ENCODE peak calls at places on chromosomes 16 and 17, in nine cellular contexts. E is heart left ventricle, Y is left ventricle myocardium inferior, G is spleen, T is A549, U is MM.1S, I is PC-9, F is mucosa of descending colon, S is OCI-LY7. J is an unnamed sample.

GRCh38 chr16:12340151-12340733 is 363.7 kb downstream of the SNX29 start:
- DNase-seq in I (no peak), F (no peak), G (no peak), T (peak; percentile 51), E (no peak), S (peak; percentile 67), U (peak; percentile 24), Y (no peak), J (peak; percentile 67)

GRCh38 chr17:78416791-78417530 is 38.5 kb downstream of the PGS1 start:
- DNase-seq in E (no peak), Y (no peak), S (no peak), U (no peak), I (no peak), G (no peak), F (no peak), T (no peak), J (peak; percentile 33)

GRCh38 chr16:86625821-86626220 is 47.5 kb downstream of the FOXL1 start:
- DNase-seq in E (no peak), I (no peak), F (no peak), G (no peak), U (no peak), Y (no peak), S (no peak), T (no peak), J (no peak)

GRCh38 chr17:79557276-79557675 is 53.6 kb downstream of the RBFOX3 start:
- DNase-seq in I (no peak), T (no peak), Y (no peak), S (no peak), F (no peak), E (no peak), G (no peak), U (no peak), J (no peak)

GRCh38 chr17:236641-237405 is 55.4 kb upstream of the DOC2B start:
- DNase-seq in S (no peak), G (peak; percentile 41), F (peak; percentile 34), Y (peak; percentile 5), E (peak; percentile 47), U (no peak), I (no peak), T (no peak), J (no peak)

GRCh38 chr17:74521701-74522201 is 9.5 kb downstream of the CD300LB start:
- DNase-seq in U (no peak), F (no peak), I (no peak), S (no peak), T (no peak), G (peak; percentile 85), Y (no peak), E (no peak), J (no peak)

GRCh38 chr16:64751906-64752305 is 370.0 kb downstream of the CDH11 start:
- DNase-seq in I (no peak), Y (no peak), F (no peak), U (no peak), S (no peak), T (no peak), E (no peak), G (no peak), J (peak; percentile 45)

GRCh38 chr16:68040506-68041288 is 17.6 kb downstream of the DUS2 start:
- DNase-seq in F (peak; percentile 89), Y (peak; percentile 82), U (peak; percentile 82), I (peak; percentile 55), S (peak; percentile 88), G (peak; percentile 97), T (peak; percentile 76), E (peak; percentile 92), J (peak; percentile 60)

GRCh38 chr16:50334106-50334975 is 34.4 kb downstream of the BRD7 start:
- DNase-seq in S (no peak), G (no peak), F (no peak), Y (no peak), I (no peak), E (no peak), T (peak; percentile 37), U (no peak), J (no peak)

GRCh38 chr17:12269751-12270150 is 249.1 kb downstream of the MAP2K4 start:
- DNase-seq in Y (no peak), G (no peak), I (no peak), T (no peak), E (no peak), S (no peak), U (no peak), F (no peak), J (no peak)

GRCh38 chr17:31318298-31319190 is 2.9 kb downstream of the EVI2A start:
- DNase-seq in E (no peak), T (no peak), F (no peak), I (no peak), Y (peak; percentile 40), G (peak; percentile 63), U (peak; percentile 66), S (peak; percentile 87), J (peak; percentile 96)

GRCh38 chr17:7656958-7657715 is 6.4 kb downstream of the ATP1B2 start:
- DNase-seq in F (no peak), E (peak; percentile 80), I (no peak), S (no peak), Y (peak; percentile 73), U (no peak), G (no peak), T (peak; percentile 36), J (no peak)

GRCh38 chr16:48382131-48382530 is 3.1 kb downstream of the SIAH1 start:
- DNase-seq in S (no peak), Y (no peak), T (no peak), F (no peak), G (no peak), U (no peak), E (no peak), I (no peak), J (no peak)

GRCh38 chr17:49554694-49555494 is 20.8 kb upstream of the NXPH3 start:
- DNase-seq in G (peak; percentile 59), U (no peak), T (no peak), Y (no peak), F (no peak), E (no peak), S (no peak), I (no peak), J (no peak)

GRCh38 chr17:49553676-49554335 is 21.9 kb upstream of the NXPH3 start:
- DNase-seq in S (no peak), I (no peak), F (no peak), T (no peak), G (peak; percentile 37), U (no peak), Y (no peak), E (no peak), J (no peak)

GRCh38 chr17:49555495-49556018 is 20.1 kb upstream of the NXPH3 start:
- DNase-seq in F (no peak), T (no peak), E (no peak), Y (no peak), I (no peak), U (no peak), S (no peak), G (peak; percentile 39), J (no peak)

GRCh38 chr17:49556183-49556943 is 19.3 kb upstream of the NXPH3 start:
- DNase-seq in U (peak; percentile 64), T (peak; percentile 82), I (no peak), F (peak; percentile 75), Y (peak; percentile 75), E (peak; percentile 88), G (peak; percentile 94), S (peak; percentile 82), J (peak; percentile 57)

DNA sequence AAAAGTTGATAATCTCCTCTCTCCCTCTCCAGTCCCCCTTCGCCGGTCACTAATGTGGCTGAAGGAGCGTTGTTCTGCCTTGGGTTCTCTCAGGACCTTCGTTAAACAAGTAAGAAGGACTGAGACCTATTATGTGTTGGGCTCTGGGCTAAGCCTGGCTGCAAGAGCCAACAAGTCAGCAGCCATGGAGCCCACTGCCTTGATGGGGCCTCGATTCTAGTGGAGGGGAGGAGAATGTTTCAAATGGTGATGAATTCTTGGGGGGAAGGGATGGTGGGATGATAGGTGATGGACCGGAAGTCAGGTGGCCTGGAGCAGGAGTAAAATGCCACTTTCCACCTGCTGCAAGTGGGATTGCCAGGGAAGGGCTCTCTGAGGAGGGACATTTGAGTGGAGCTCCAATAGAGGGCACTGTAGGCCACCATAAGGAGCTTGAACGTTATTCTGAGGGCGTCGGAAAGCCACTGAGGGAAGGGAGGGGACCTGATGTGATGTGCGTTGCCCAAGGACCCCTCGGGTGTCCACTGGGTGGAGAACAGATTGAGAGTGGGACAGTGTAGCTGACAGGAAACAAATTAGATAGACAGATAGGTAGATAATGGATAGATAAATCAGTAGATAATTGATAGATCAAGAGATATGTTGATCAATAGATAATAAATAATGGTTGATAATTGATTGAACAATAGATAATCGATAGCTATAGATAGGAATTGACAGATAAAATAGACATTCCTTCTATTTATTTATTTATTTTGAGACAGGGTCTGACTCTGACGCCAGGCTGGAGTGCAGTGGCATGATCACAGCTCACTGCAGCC is 18.3 kb upstream of the NXPH3 start:
- DNase-seq in I (no peak), G (peak; percentile 36), F (no peak), T (peak; percentile 81), E (no peak), Y (no peak), S (peak; percentile 65), U (peak; percentile 56), J (peak; percentile 57)
- TF ChIP-seq CTCF in I (peak; percentile 75), G (peak; percentile 15), F (peak; percentile 28), T (peak; percentile 78), E (peak; percentile 53), Y (peak; percentile 63), S (peak; percentile 85), U (peak; percentile 76), J (peak; percentile 70)

DNA sequence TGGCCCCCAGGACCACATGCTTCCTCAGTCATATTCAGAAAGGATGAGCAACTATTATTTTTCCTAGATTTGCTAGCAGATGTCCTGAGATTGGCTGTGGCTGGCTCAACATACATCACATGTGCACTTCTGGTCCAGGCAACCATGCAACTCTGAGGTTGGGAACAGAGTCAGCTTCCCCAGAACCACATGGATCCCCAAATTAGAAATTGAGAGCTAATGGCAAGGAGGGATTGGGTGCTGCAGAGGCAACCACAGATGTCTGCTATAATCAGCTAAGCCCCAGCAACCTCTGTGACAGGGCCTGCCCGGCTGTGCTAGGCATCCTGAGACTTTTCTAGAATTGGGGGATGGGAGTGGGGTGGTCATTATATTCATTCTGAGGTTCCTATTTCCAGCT is 33.8 kb upstream of the CLEC18A start:
- DNase-seq in I (no peak), G (no peak), Y (no peak), F (no peak), S (no peak), U (no peak), T (no peak), E (no peak), J (no peak)
- H3K4me3 ChIP-seq in I (peak overlapping the region; percentile 45), G (no peak overlapping the region), Y (no peak overlapping the region), F (no peak overlapping the region), S (no peak overlapping the region), U (no peak overlapping the region), T (no peak overlapping the region), E (no peak overlapping the region), J (peak overlapping the region; percentile 6)

DNA sequence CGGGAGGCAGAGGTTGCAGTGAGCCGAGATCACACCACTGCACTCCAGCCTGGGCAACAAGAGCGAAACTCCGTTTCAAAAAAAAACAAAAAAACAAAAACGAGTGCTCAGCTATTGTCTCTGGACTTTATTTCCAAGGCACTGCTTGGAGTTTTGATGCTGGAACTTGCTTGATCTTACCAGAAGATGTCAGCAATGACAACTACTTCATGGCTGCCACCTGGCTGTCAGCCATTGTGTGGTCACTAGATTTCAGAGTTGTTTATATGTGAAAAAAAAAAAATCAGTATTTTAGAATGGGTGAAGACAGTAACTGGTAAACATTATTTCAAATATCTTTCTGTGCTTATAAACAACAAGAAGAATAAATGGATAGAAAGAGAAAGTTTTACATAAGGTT is 26.3 kb upstream of the OR4D1 start:
- DNase-seq in S (peak; percentile 39), E (no peak), G (no peak), I (peak; percentile 49), F (no peak), U (peak; percentile 72), T (peak; percentile 76), Y (no peak), J (peak; percentile 48)
- TF ChIP-seq CTCF in S (peak; percentile 67), E (no peak), G (peak; percentile 24), I (peak; percentile 66), F (no peak), U (peak; percentile 55), T (peak; percentile 51), Y (peak; percentile 39), J (peak; percentile 29)

GRCh38 chr17:77324227-77324626 is 183.5 kb downstream of the SEC14L1 start:
- DNase-seq in S (peak; percentile 37), G (peak; percentile 63), F (no peak), U (no peak), I (no peak), Y (no peak), E (peak; percentile 21), T (no peak), J (no peak)
- H3K4me3 ChIP-seq in S (peak overlapping the region; percentile 68), G (peak overlapping the region; percentile 70), F (no peak overlapping the region), U (no peak overlapping the region), I (peak overlapping the region; percentile 82), Y (peak overlapping the region; percentile 66), E (no peak overlapping the region), T (peak overlapping the region; percentile 37), J (peak overlapping the region; percentile 45)